ENCODE peak calls at places on chromosomes 6 and 20, in ten cellular contexts. D is Caki2; R is activated T-helper 1 cell treated with anti-CD3 and anti-CD28 coated beads, Interleukin-2, amount 50 U/mL, for 16 hours; I is fibroblast of mammary gland; H is AG09319; V is H54; L is SJSA1; A is SW480; X is activated T-cell treated with anti-CD3 and anti-CD28 coated beads, Interleukin-2, amount 50 U/mL, for 72 hours; M is CD4-positive, alpha-beta memory T cell. Z is an unnamed sample.

GRCh38 chr20:61253264-61253639 is 1.2 kb downstream of the CDH4 start:
- DNase-seq in D (peak; percentile 31), R (no peak), I (peak; percentile 42), H (no peak), V (no peak), L (no peak), A (no peak), X (no peak), M (no peak), Z (no peak)

GRCh38 chr6:79617521-79617941 is 13.6 kb upstream of the SH3BGRL2 start:
- DNase-seq in D (no peak), R (no peak), I (no peak), H (no peak), V (no peak), L (no peak), A (no peak), X (no peak), M (no peak), Z (no peak)

GRCh38 chr6:73969982-73970960 is 274.3 kb downstream of the CD109 start:
- DNase-seq in D (peak; percentile 55), R (no peak), I (peak; percentile 66), H (no peak), V (peak; percentile 14), L (peak; percentile 42), A (peak; percentile 71), X (no peak), M (no peak), Z (peak; percentile 35)

GRCh38 chr6:170130201-170130621 is 160.7 kb downstream of the DLL1 start:
- DNase-seq in D (no peak), R (no peak), I (no peak), H (no peak), V (no peak), L (no peak), A (no peak), X (no peak), M (no peak), Z (no peak)

GRCh38 chr6:2891768-2892170 is 11.3 kb downstream of the SERPINB9 start:
- DNase-seq in D (no peak), R (no peak), I (no peak), H (no peak), V (no peak), L (no peak), A (no peak), X (peak; percentile 87), M (peak; percentile 87), Z (no peak)

GRCh38 chr6:50358113-50358512 is 308.4 kb upstream of the DEFB112 start:
- DNase-seq in D (no peak), R (no peak), I (no peak), H (no peak), V (no peak), L (no peak), A (no peak), X (no peak), M (no peak), Z (no peak)

GRCh38 chr6:122049341-122049740 is 350.1 kb upstream of the HSF2 start:
- DNase-seq in D (no peak), R (no peak), I (peak; percentile 44), H (no peak), V (no peak), L (peak; percentile 36), A (no peak), X (no peak), M (no peak), Z (no peak)

GRCh38 chr6:12962995-12963394 is 246.4 kb downstream of the PHACTR1 start:
- DNase-seq in D (no peak), R (no peak), I (no peak), H (no peak), V (no peak), L (no peak), A (no peak), X (no peak), M (no peak), Z (no peak)

GRCh38 chr6:25788305-25788922 is 33.9 kb downstream of the SLC17A4 start:
- DNase-seq in D (peak; percentile 25), R (peak; percentile 6), I (peak; percentile 76), H (peak; percentile 12), V (peak; percentile 25), L (peak; percentile 18), A (peak; percentile 44), X (peak; percentile 55), M (peak; percentile 13), Z (no peak)

GRCh38 chr20:19451591-19452295 is 239.3 kb downstream of the SLC24A3 start:
- DNase-seq in D (no peak), R (no peak), I (no peak), H (no peak), V (no peak), L (no peak), A (no peak), X (no peak), M (no peak), Z (no peak)

GRCh38 chr20:18466894-18467678 is at the start of the genes DZANK1 and POLR3F:
- DNase-seq in D (peak; percentile 98), R (peak; percentile 83), I (peak; percentile 94), H (peak; percentile 89), V (peak; percentile 94), L (peak; percentile 98), A (peak; percentile 95), X (peak; percentile 94), M (peak; percentile 93), Z (peak; percentile 92)

GRCh38 chr6:150252714-150253444 is 110.0 kb downstream of the PPP1R14C start:
- DNase-seq in D (peak; percentile 25), R (no peak), I (peak; percentile 54), H (no peak), V (peak; percentile 13), L (peak; percentile 33), A (peak; percentile 24), X (peak; percentile 16), M (no peak), Z (no peak)

GRCh38 chr6:1494671-1495070 is 105.3 kb downstream of the FOXF2 start:
- DNase-seq in D (no peak), R (no peak), I (no peak), H (no peak), V (no peak), L (no peak), A (no peak), X (no peak), M (no peak), Z (no peak)

GRCh38 chr6:159460476-159460875 is 232.6 kb downstream of the SOD2 start:
- DNase-seq in D (no peak), R (no peak), I (no peak), H (no peak), V (no peak), L (no peak), A (no peak), X (no peak), M (no peak), Z (no peak)

GRCh38 chr20:57594092-57594911 is 25.9 kb downstream of the ZBP1 start:
- DNase-seq in D (peak; percentile 41), R (peak; percentile 28), I (peak; percentile 21), H (no peak), V (peak; percentile 69), L (peak; percentile 37), A (peak; percentile 73), X (peak; percentile 76), M (peak; percentile 36), Z (no peak)

GRCh38 chr6:31541658-31542521 is at the start of gene DDX39B:
- DNase-seq in D (peak; percentile 95), R (peak; percentile 87), I (peak; percentile 97), H (peak; percentile 94), V (peak; percentile 81), L (peak; percentile 98), A (peak; percentile 96), X (peak; percentile 93), M (peak; percentile 96), Z (peak; percentile 90)

GRCh38 chr6:54072708-54073313 is 38.4 kb upstream of the MLIP start:
- DNase-seq in D (no peak), R (no peak), I (no peak), H (no peak), V (no peak), L (no peak), A (no peak), X (no peak), M (no peak), Z (no peak)

GRCh38 chr6:64254558-64254957 is 619.0 kb downstream of the PHF3 start:
- DNase-seq in D (no peak), R (no peak), I (no peak), H (no peak), V (no peak), L (no peak), A (no peak), X (no peak), M (no peak), Z (no peak)

GRCh38 chr6:158769696-158770446 is 49.3 kb downstream of the EZR start:
- DNase-seq in D (no peak), R (no peak), I (no peak), H (no peak), V (no peak), L (no peak), A (no peak), X (no peak), M (no peak), Z (peak; percentile 91)

GRCh38 chr20:47710665-47711045 is 74.6 kb downstream of the SULF2 start:
- DNase-seq in D (no peak), R (no peak), I (no peak), H (no peak), V (no peak), L (no peak), A (no peak), X (no peak), M (no peak), Z (no peak)

Z was measured in NCI-H1092.